ENCODE peak calls at places on chromosomes 4 and X, in four cellular contexts. M, F, G and W are unnamed samples.

GRCh38 chrX:28850955-28851354 is 263.7 kb downstream of the IL1RAPL1 start:
- DNase-seq in F (no peak), G (no peak), M (no peak), W (no peak)

GRCh38 chr4:176875026-176875425 is 82.3 kb upstream of the VEGFC start:
- DNase-seq in G (no peak), M (no peak), F (no peak), W (no peak)

GRCh38 chr4:124396333-124396732 is 316.2 kb downstream of the ANKRD50 start:
- DNase-seq in G (no peak), M (no peak), F (no peak), W (no peak)

GRCh38 chr4:78417603-78418002 is 134.0 kb upstream of the ANXA3 start:
- DNase-seq in F (no peak), G (no peak), M (no peak), W (no peak)

GRCh38 chr4:67104145-67104544 is 441.2 kb downstream of the CENPC start:
- DNase-seq in M (no peak), F (no peak), G (no peak), W (no peak)

GRCh38 chrX:123731258-123731986 is 1.4 kb downstream of the THOC2 start:
- DNase-seq in G (no peak), F (no peak), M (peak), W (peak)

GRCh38 chr4:8534129-8534528 is 46.1 kb upstream of the GPR78 start:
- DNase-seq in G (peak), F (peak), M (peak), W (no peak)

GRCh38 chrX:19625612-19626011 is 110.3 kb upstream of the MAP3K15 start:
- DNase-seq in G (no peak), F (no peak), M (no peak), W (no peak)

GRCh38 chr4:7506119-7506518 is 71.4 kb upstream of the PSAPL1 start:
- DNase-seq in F (no peak), M (no peak), G (no peak), W (no peak)

GRCh38 chr4:105140684-105141490 is 5.8 kb upstream of the TET2 start:
- DNase-seq in G (no peak), F (no peak), M (no peak), W (peak)

GRCh38 chr4:53355919-53356521 is 9.8 kb downstream of the SCFD2 start:
- DNase-seq in F (no peak), G (no peak), M (no peak), W (no peak)

GRCh38 chrX:40156472-40157227 is 58.9 kb upstream of the BCOR start:
- DNase-seq in G (no peak), M (no peak), F (peak), W (peak)

GRCh38 chr4:5824635-5825034 is 68.3 kb downstream of the CRMP1 start:
- DNase-seq in G (no peak), M (peak), F (no peak), W (no peak)

GRCh38 chr4:4394644-4395043 is 7.7 kb downstream of the NSG1 start:
- DNase-seq in G (no peak), M (peak), F (no peak), W (no peak)

GRCh38 chrX:53080628-53081580 is 1.3 kb upstream of the TSPYL2 start:
- DNase-seq in M (peak), F (no peak), G (no peak), W (no peak)

GRCh38 chrX:134764202-134764785 is 106.0 kb upstream of the PLAC1 start:
- DNase-seq in G (no peak), M (no peak), F (no peak), W (no peak)

GRCh38 chr4:16752150-16752549 is 146.3 kb downstream of the LDB2 start:
- DNase-seq in M (peak), G (no peak), F (no peak), W (no peak)

GRCh38 chrX:43141885-43142284 is 363.9 kb upstream of the PPP1R2C start:
- DNase-seq in M (no peak), G (no peak), F (no peak), W (no peak)

GRCh38 chr4:168634276-168634802 is 137.5 kb downstream of the PALLD start:
- DNase-seq in F (no peak), G (no peak), M (peak), W (peak)

GRCh38 chr4:173642509-173642908 is 112.5 kb upstream of the HAND2 start:
- DNase-seq in G (no peak), F (no peak), M (no peak), W (no peak)

GRCh38 chr4:13483142-13484044 is 747 bp downstream of the RAB28 start:
- DNase-seq in G (peak), M (peak), F (peak), W (peak)

GRCh38 chr4:130563185-130563890 is 1467.4 kb downstream of the C4orf33 start:
- DNase-seq in G (peak), M (peak), F (peak), W (peak)

GRCh38 chr4:83216856-83217683 is 67.5 kb downstream of the COQ2 start:
- DNase-seq in F (no peak), G (no peak), M (no peak), W (no peak)

GRCh38 chr4:26235500-26235899 is 85.3 kb upstream of the RBPJ start:
- DNase-seq in F (no peak), G (no peak), M (peak), W (no peak)

GRCh38 chr4:38856524-38857337 is at the start of gene TLR6:
- DNase-seq in M (peak), F (peak), G (peak), W (peak)

GRCh38 chrX:135396566-135396965 is 25.2 kb upstream of the SMIM10L2A start:
- DNase-seq in G (no peak), F (no peak), M (no peak), W (no peak)

GRCh38 chr4:109990307-109991257 is 77.9 kb downstream of the EGF start:
- DNase-seq in M (no peak), F (no peak), G (no peak), W (no peak)

GRCh38 chrX:50154429-50154828 is 46.4 kb downstream of the AKAP4 start:
- DNase-seq in F (no peak), M (no peak), G (no peak), W (no peak)

GRCh38 chrX:115940888-115941332 is 229.6 kb upstream of the AGTR2 start:
- DNase-seq in G (peak), F (peak), M (peak), W (no peak)

GRCh38 chrX:10110984-10111363 is 45.8 kb upstream of the CLCN4 start:
- DNase-seq in G (no peak), F (no peak), M (no peak), W (no peak)

GRCh38 chrX:125090046-125090445 is 229.6 kb upstream of the TEX13C start:
- DNase-seq in F (no peak), M (no peak), G (no peak), W (no peak)

GRCh38 chr4:116217781-116218180 is 867.6 kb downstream of the TRAM1L1 start:
- DNase-seq in F (no peak), M (no peak), G (no peak), W (no peak)

GRCh38 chr4:77473509-77473908 is 132.1 kb upstream of the CXCL13 start:
- DNase-seq in F (peak), M (peak), G (no peak), W (no peak)

DNA sequence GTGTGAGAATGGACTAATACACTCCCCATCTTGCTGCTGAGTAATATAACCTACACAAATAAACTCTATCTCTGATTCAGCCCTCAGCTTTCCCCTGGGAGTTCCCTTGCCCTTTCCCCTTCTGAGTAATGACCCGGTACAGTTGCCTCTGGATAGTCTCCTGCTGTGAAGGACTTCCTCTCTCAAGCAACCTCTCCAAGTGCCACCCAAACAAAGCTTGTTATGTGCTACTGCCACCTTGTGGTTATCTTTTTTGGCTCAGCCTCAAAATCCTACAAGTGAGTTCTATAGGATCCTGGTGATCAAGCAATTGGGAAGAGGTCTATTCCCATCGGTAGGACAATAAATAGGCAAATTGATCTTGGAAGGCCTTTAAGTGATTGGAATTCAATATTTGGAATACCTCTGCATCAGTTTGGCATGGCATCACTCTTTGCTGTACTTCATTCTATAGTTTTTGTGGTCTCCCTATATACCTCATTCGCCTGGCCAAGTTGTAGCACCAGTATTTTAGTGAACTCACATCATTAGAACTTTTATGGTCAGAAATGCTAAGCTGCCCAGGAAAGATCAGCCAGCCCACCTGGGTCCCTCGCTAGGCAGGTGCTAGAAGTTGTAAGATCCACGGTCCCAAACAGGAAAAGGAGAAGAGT is 40.1 kb downstream of the ZCCHC13 start:
- DNase-seq in F (peak), G (peak), M (peak), W (peak)
- TF ChIP-seq CTCF in F (peak), G (peak), M (peak), W (peak)

DNA sequence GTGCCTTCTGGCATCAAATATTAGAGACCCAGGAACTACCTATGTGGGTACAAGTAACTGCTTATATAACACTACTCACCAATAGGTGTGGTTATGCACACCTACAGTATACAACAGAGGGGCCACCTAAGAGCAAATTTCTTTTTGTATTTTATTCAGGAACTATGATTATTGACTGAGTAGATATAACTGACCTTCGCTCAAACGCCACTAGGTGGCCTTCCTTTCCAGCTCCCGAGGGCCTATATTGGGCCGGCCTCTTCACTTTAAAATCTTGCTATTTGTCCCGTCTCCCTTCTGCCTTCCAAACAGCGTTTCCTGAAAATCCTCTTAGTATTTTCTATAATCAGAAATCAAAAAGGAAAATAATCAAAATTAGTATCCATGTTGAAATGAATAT is 19.9 kb upstream of the PABPC5 start:
- DNase-seq in G (no peak), F (no peak), M (no peak), W (peak)
- TF ChIP-seq CTCF in G (peak), F (peak), M (peak), W (peak)

DNA sequence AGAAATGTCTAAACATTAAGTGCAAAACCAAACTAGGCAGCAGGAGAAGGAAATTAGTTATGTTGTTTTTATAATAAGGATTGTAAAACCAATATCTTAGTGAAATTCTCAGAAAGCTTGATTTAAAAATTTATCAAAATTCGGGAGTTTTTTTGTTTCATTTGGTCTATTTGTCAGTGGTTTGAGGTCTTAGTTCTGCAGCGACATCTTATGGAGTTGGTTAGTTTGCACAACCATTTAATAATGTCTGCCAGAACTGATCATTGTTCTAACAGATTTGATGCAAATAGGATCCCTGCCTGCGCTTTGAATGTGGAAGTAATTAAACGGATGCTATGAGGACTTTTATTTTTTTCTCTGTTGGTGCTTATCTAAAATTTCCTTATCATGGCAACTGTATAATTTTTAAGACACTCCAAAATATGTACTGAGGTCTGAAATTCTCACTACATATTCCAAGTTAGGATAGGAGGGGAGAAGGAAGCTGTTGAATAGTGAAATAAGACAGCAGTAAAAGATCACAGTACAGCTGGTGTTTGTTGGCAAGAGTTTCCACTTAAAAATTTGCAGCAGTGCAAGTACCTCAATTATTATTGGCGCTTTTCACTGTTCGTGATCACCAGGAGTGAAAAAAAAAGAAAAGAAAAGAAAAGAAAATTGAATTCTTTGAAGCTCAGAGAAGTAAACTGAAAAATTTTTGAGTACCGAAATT is 2521.4 kb downstream of the ARAP2 start:
- DNase-seq in G (no peak), M (no peak), F (no peak), W (no peak)
- TF ChIP-seq CTCF in G (no peak), M (peak), F (no peak), W (no peak)

GRCh38 chr4:70654605-70655011 is 11.7 kb downstream of the JCHAIN start:
- DNase-seq in G (no peak), F (no peak), M (peak), W (no peak)

GRCh38 chr4:70657326-70657725 is 9.0 kb downstream of the JCHAIN start:
- DNase-seq in F (no peak), M (no peak), G (no peak), W (no peak)

GRCh38 chr4:70651864-70652506 is 14.3 kb downstream of the JCHAIN start:
- DNase-seq in F (peak), M (peak), G (no peak), W (no peak)
- TF ChIP-seq CTCF in F (peak), M (peak), G (peak), W (peak)

GRCh38 chr4:140315032-140315826 is 58.2 kb upstream of the SCOC start:
- DNase-seq in G (no peak), F (no peak), M (peak), W (no peak)

GRCh38 chr4:140305053-140305452 is 68.4 kb upstream of the SCOC start:
- DNase-seq in G (no peak), F (no peak), M (no peak), W (no peak)

GRCh38 chr4:140308366-140309123 is 64.9 kb upstream of the SCOC start:
- DNase-seq in F (no peak), M (peak), G (no peak), W (no peak)

GRCh38 chr4:140312101-140312500 is 61.3 kb upstream of the SCOC start:
- DNase-seq in M (no peak), G (no peak), F (no peak), W (no peak)

DNA sequence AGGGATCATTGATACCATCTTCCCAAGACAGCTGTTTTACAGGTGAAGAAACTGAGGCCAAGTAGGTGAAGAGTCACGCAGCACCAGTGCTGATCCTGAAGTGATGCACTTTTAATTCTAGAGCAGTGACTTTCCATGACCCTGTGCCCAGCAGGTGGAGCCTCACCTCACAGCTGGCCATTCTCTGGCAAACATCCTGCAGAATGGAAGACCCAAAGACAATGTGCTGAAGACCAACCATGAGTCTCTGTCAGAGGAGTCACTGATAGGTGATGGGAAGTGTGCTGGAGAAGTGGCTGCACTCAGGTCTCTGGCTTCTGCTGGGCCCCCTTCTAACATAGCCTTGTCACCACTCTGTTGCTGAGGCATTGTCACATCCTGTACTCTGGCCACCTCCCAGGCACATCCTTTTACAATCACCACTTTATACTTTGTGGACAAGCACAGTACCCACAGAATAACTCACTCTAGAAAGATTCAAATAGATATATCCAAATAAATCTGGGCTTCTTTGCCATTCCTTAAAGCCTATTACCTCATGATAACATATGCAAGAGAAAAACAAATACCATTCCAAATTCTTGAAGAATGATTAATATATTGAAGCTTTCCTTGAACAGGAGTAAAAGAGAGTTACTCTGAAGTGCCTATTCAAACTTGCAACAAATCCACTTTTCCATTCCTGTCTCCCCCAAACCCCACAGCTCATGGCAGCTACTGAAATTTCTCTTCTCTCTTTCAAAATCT is 64.1 kb upstream of the SCOC start:
- DNase-seq in G (no peak), M (peak), F (peak), W (no peak)
- TF ChIP-seq CTCF in G (peak), M (no peak), F (peak), W (no peak)

DNA sequence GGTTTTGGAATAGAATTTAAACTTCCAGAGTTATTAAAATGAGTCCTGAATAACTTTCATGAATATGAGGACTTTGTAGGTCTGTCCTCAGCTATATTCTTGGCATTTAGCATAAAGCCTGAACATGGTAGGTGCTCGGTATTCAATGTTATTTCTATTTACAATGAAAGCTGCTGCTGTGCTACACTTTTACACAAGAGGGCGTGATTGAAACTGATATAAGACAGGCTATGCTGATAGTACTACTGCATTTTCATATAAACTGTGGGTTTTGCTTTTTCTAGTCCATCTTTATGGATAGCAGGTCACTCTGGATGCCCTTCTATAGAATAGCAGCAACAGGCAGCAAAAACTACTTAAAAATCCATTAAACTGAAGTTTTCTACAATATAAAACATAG is 12.3 kb upstream of the GNPDA2 start:
- DNase-seq in G (no peak), M (no peak), F (no peak), W (no peak)
- TF ChIP-seq CTCF in G (peak), M (peak), F (peak), W (peak)

GRCh38 chr4:136740326-136740725 is 792.0 kb downstream of the PCDH18 start:
- DNase-seq in G (no peak), F (no peak), M (no peak), W (no peak)

GRCh38 chr4:136743238-136743637 is 789.1 kb downstream of the PCDH18 start:
- DNase-seq in M (no peak), G (no peak), F (no peak), W (no peak)

GRCh38 chr4:136742330-136742729 is 790.0 kb downstream of the PCDH18 start:
- DNase-seq in M (peak), G (no peak), F (no peak), W (no peak)

GRCh38 chr4:136737066-136737465 is 795.2 kb downstream of the PCDH18 start:
- DNase-seq in F (no peak), M (peak), G (no peak), W (no peak)

DNA sequence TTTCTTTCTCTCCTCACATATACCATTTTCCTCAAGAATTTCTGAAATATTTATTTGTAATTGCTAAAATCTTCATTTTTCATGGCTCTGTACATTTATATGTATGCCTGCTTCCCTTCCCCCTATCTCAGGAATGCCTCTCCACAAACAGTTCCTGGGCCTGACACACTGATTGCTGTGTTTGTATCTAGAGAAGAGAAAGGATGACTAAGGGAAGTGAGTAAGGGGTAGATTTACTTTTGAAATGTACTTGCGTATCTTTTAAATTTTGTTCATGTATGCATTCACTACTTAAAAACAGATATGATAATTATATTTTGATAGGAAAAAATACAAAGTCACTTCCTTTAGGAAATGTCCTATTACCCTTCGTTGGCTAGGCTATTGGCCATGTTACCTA is 790.8 kb downstream of the PCDH18 start:
- DNase-seq in M (peak), F (no peak), G (no peak), W (no peak)
- TF ChIP-seq CTCF in M (no peak), F (no peak), G (no peak), W (no peak)

DNA sequence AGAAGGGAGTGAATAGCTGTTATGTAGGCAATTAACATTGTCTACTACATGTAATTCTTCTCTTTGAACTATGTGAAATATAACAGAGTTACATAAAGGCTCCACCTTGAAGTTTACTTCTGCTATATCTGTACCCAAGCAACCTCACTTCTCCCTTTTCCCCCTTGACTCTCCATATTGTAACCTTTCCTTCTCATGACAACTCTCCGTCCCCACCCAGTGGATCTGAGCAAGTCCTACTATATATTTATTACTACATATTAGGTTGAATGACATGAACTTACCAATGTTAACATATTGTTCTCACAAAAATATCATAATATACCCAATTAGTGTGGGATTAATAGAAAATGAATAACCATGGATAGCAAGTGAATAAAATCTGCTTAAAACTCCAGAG is 93.2 kb upstream of the ATP8A1 start:
- DNase-seq in G (no peak), F (no peak), M (no peak), W (no peak)
- TF ChIP-seq CTCF in G (no peak), F (peak), M (no peak), W (no peak)